ENCODE peak calls at places on chromosomes 11 and 22, in seven cellular contexts. P is body of pancreas, V is BE2C, G is WERI-Rb-1, L is heart right ventricle, W is right lobe of liver, S is NB4. F is an unnamed sample.

GRCh38 chr22:49789289-49790141 is 38.2 kb downstream of the BRD1 start:
- DNase-seq in L (peak), V (no peak), P (no peak), W (no peak), S (peak), G (no peak), F (no peak)

GRCh38 chr11:23586188-23586587 is 725.9 kb upstream of the CCDC179 start:
- DNase-seq in L (no peak), V (no peak), W (no peak), S (no peak), P (no peak), G (no peak), F (no peak)

GRCh38 chr11:86669424-86669823 is 3.0 kb downstream of the ME3 start:
- DNase-seq in P (no peak), W (no peak), S (no peak), L (no peak), V (no peak), G (peak), F (no peak)

GRCh38 chr11:56380120-56380519 is 4.7 kb downstream of the OR8U1 start:
- DNase-seq in P (no peak), S (no peak), W (no peak), V (no peak), G (no peak), L (no peak), F (no peak)

GRCh38 chr22:25645266-25645665 is 80.8 kb downstream of the GRK3 start:
- DNase-seq in L (no peak), V (no peak), P (no peak), G (no peak), W (no peak), S (no peak), F (no peak)

GRCh38 chr11:94926698-94927237 is 46.6 kb downstream of the CWC15 start:
- DNase-seq in G (no peak), W (peak), L (peak), P (peak), V (peak), S (peak), F (peak)

GRCh38 chr11:44179173-44179572 is 83.7 kb downstream of the EXT2 start:
- DNase-seq in W (no peak), G (no peak), L (no peak), P (no peak), S (no peak), V (no peak), F (no peak)

GRCh38 chr11:18236664-18237356 is at the start of gene SAA4:
- DNase-seq in G (no peak), P (no peak), W (no peak), S (no peak), V (no peak), L (no peak), F (no peak)

GRCh38 chr11:11010624-11011127 is 152.8 kb upstream of the ZBED5 start:
- DNase-seq in W (peak), L (peak), G (peak), P (peak), V (peak), S (no peak), F (no peak)

GRCh38 chr11:117809236-117810055 is 12.4 kb upstream of the DSCAML1 start:
- DNase-seq in L (peak), P (peak), W (peak), G (peak), S (peak), V (peak), F (peak)

GRCh38 chr11:14980854-14981253 is 8.7 kb upstream of the CALCA start:
- DNase-seq in P (no peak), L (no peak), S (no peak), G (no peak), V (no peak), W (no peak), F (no peak)

GRCh38 chr11:60168306-60168705 is 14.6 kb downstream of the MS4A6A start:
- DNase-seq in L (no peak), P (no peak), W (no peak), V (no peak), G (no peak), S (no peak), F (no peak)

GRCh38 chr22:42673898-42674390 is 24.8 kb upstream of the CYB5R3 start:
- DNase-seq in S (no peak), W (no peak), G (no peak), V (no peak), L (no peak), P (no peak), F (no peak)

GRCh38 chr11:86099727-86100320 is 30.9 kb upstream of the PICALM start:
- DNase-seq in G (no peak), P (no peak), S (no peak), L (no peak), V (no peak), W (peak), F (no peak)

GRCh38 chr11:129364143-129364654 is 11.4 kb upstream of the BARX2 start:
- DNase-seq in L (peak), S (peak), G (peak), V (peak), W (peak), P (peak), F (peak)

GRCh38 chr11:67022961-67023956 is at the start of gene SYT12:
- DNase-seq in P (peak), S (peak), V (no peak), G (peak), L (no peak), W (peak), F (no peak)

GRCh38 chr22:36552300-36552699 is 23.3 kb upstream of the EIF3D start:
- DNase-seq in S (peak), V (no peak), P (no peak), G (no peak), L (no peak), W (no peak), F (no peak)

GRCh38 chr11:72631806-72632731 is 42.2 kb downstream of the PDE2A start:
- DNase-seq in V (peak), G (peak), P (peak), L (peak), S (no peak), W (peak), F (no peak)

GRCh38 chr11:70915158-70915795 is 337.1 kb downstream of the SHANK2 start:
- DNase-seq in P (no peak), V (no peak), G (no peak), W (no peak), S (no peak), L (no peak), F (peak)

GRCh38 chr11:91984033-91984568 is 240.5 kb upstream of the FAT3 start:
- DNase-seq in V (no peak), S (no peak), L (no peak), P (no peak), W (peak), G (no peak), F (no peak)

GRCh38 chr22:50046481-50047245 is 11.4 kb downstream of the TTLL8 start:
- DNase-seq in P (no peak), L (no peak), W (peak), G (no peak), S (no peak), V (no peak), F (no peak)

GRCh38 chr11:93822359-93822758 is 28.1 kb downstream of the VSTM5 start:
- DNase-seq in V (no peak), L (no peak), W (no peak), S (no peak), P (no peak), G (no peak), F (no peak)

GRCh38 chr22:17824452-17824851 is 50.2 kb upstream of the BID start:
- DNase-seq in G (no peak), P (no peak), L (no peak), W (no peak), V (no peak), S (no peak), F (no peak)

GRCh38 chr11:113317297-113317696 is 2.9 kb downstream of the TTC12 start:
- DNase-seq in P (no peak), W (no peak), V (no peak), S (no peak), G (no peak), L (no peak), F (no peak)

GRCh38 chr11:118537409-118537980 is 6.5 kb downstream of the TMEM25 start:
- DNase-seq in V (no peak), G (no peak), S (no peak), W (no peak), L (no peak), P (no peak), F (no peak)

GRCh38 chr11:33912405-33913361 is 20.8 kb upstream of the LMO2 start:
- DNase-seq in P (no peak), G (no peak), L (no peak), S (peak), V (no peak), W (no peak), F (no peak)

GRCh38 chr11:10998674-10999073 is 140.8 kb upstream of the ZBED5 start:
- DNase-seq in W (no peak), V (no peak), P (no peak), S (no peak), G (no peak), L (no peak), F (no peak)

GRCh38 chr22:44147821-44148574 is 32.7 kb upstream of the PARVG start:
- DNase-seq in G (no peak), V (no peak), P (no peak), S (no peak), W (no peak), L (no peak), F (no peak)

GRCh38 chr11:121109916-121110656 is 9.0 kb downstream of the TECTA start:
- DNase-seq in S (no peak), L (no peak), P (no peak), G (no peak), W (no peak), V (no peak), F (no peak)

GRCh38 chr22:21702700-21703683 is 32.6 kb downstream of the YPEL1 start:
- DNase-seq in L (no peak), S (no peak), G (no peak), W (no peak), P (no peak), V (no peak), F (no peak)

GRCh38 chr22:28019360-28019759 is 100.3 kb upstream of the PITPNB start:
- DNase-seq in W (no peak), P (peak), G (no peak), V (peak), S (peak), L (no peak), F (peak)

GRCh38 chr22:41092847-41093371 is 517 bp downstream of the EP300 start:
- DNase-seq in S (peak), V (peak), G (no peak), W (peak), L (peak), P (peak), F (peak)

GRCh38 chr11:6633422-6634408 is 14.5 kb upstream of the TPP1 start:
- DNase-seq in W (no peak), S (no peak), G (no peak), P (no peak), L (peak), V (no peak), F (no peak)

GRCh38 chr11:8095356-8095755 is 14.3 kb downstream of the TUB start:
- DNase-seq in G (no peak), V (no peak), W (no peak), L (no peak), S (no peak), P (no peak), F (no peak)

GRCh38 chr22:38454361-38455062 is 487 bp downstream of the KCNJ4 start:
- DNase-seq in P (peak), L (no peak), S (peak), W (no peak), V (no peak), G (no peak), F (no peak)

GRCh38 chr11:66080055-66080817 is 10.2 kb downstream of the PACS1 start:
- DNase-seq in L (no peak), W (peak), S (peak), V (peak), G (no peak), P (peak), F (no peak)

GRCh38 chr11:8832571-8833260 is 78.3 kb upstream of the AKIP1 start:
- DNase-seq in S (no peak), P (no peak), G (peak), L (no peak), V (peak), W (no peak), F (peak)

DNA sequence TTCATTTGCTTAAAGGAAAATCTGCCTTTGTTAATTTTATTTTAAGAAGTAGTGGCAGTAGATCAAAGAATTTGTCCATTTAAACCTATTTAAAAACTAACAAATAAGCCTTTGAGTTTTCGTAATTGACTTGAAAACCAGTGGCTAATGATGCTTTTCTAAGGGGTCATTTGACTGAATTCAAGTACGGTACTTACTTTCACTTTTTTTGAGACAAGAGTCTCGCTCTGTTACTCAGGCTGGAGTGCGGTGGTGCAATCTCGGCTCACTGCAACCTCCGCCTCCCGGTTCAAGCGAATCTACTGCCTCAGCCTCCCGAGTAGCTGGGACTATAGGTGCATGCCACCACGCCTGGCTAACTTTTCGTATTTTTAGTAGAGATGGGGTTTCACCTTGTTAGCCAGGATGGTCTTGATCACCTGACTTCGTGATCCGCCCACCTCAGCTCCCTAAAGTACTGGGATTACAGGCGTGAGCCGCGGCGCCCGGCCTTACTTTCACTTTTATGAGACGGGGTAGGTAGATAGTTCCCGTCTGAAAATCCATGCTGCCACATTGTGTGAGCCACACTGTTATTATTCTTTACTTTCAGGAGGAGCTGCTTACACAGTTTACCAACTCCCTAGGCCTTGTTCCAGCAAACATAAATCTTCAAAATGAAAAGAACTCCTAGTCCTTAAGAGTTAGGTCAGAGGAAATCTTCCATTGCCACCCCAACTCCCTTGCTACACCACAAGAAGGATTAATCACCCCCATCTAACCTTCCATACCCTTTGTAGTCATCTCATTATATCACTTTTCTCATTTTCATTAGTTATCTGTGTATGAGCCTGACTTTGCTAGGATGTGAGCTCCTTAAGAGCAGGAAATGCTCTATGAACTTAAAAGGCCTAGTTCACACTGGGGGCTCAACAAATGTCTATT is 926.6 kb upstream of the CCDC90B start:
- DNase-seq in G (no peak), W (no peak), P (no peak), S (no peak), V (no peak), L (no peak), F (no peak)
- H3K4me3 ChIP-seq in G (no peak), W (no peak), P (no peak), S (no peak), V (no peak), L (no peak), F (no peak)

DNA sequence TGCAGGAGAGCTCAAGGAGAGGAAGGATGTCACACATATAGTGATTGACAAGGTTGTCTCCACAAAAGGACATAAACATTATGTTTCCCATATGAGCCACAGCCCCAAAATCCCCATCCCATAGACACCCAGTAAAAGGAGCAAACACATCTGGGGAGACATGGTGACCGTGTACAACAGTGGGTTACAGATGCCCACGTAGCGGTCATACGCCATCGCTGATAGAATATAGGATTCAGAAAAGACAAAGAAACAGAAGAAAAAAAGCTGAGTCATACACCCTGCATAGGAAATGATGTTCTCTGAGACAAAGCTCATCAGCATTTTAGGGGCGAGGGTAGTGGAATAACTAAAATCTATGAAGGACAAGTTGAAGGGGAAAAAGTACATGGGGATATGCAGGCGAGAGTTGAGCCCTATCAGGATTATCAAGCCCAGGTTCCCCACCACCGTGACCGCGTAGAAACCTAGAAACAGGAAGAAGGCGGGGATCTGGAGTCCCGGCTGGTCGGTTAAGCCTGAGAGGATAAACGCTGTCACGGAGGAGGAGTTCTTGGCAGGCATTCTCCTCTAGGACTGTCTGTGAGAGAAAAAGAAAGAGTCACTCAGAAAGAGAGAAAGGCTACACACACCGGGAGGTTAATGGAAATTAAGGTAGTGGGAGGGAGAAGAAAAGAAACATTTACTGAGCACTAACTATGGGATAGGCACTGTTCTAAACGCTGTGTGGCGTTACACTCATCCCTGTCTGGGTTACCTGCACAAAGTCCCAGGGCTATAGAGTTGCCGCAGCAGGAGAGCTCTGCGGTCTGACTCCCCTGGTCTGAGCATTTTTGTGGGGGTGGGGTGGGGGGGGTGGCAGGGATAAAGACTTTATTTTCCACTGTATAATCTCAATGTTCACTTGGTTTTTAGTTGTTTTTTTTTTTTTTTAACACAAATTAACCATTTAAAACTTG is 36.1 kb upstream of the OR8B8 start:
- DNase-seq in P (no peak), S (peak), W (no peak), G (peak), L (no peak), V (peak), F (no peak)
- H3K4me3 ChIP-seq in P (no peak), S (peak), W (no peak), G (peak), L (peak), V (peak), F (peak)

GRCh38 chr11:3156282-3156660 is 8.8 kb downstream of the OSBPL5 start:
- DNase-seq in V (peak), S (peak), P (peak), W (peak), L (peak), G (no peak), F (no peak)
- H3K4me3 ChIP-seq in V (peak), S (peak), P (no peak), W (no peak), L (no peak), G (no peak), F (no peak)

GRCh38 chr11:122743949-122744876 is 88.7 kb downstream of the UBASH3B start:
- DNase-seq in W (no peak), S (peak), G (no peak), V (no peak), P (no peak), L (no peak), F (no peak)
- H3K4me3 ChIP-seq in W (no peak), S (peak), G (no peak), V (no peak), P (no peak), L (no peak), F (no peak)

GRCh38 chr11:116687458-116688201 is 85.2 kb downstream of the BUD13 start:
- DNase-seq in V (no peak), G (peak), W (no peak), L (no peak), S (no peak), P (no peak), F (no peak)
- H3K4me3 ChIP-seq in V (no peak), G (no peak), W (no peak), L (no peak), S (no peak), P (no peak), F (no peak)

DNA sequence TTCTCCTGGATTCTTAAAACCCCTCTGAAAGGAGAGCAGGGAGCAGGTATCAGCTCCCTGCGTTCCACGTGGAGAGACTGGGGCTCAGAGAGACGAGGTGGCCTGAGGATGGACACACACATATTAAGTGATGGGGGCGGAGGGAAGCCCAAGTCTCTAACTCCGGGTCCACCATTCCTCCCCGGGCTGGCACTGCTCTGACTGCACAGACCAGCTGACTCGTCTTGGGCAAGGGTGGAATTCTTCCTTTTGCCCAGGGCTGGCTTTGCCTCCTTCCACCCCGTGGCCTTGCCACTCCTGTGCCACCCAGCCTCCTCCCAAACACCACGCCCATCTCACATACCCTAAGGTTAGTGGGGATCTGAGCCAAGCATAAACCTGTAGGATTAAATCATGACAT is 65.0 kb downstream of the BUD13 start:
- DNase-seq in S (no peak), G (no peak), L (no peak), P (no peak), V (no peak), W (no peak), F (no peak)
- H3K4me3 ChIP-seq in S (no peak), G (no peak), L (no peak), P (no peak), V (no peak), W (no peak), F (no peak)

GRCh38 chr11:725624-726202 is 19.7 kb downstream of the EPS8L2 start:
- DNase-seq in G (no peak), P (peak), V (peak), S (no peak), W (no peak), L (no peak), F (peak)
- H3K4me3 ChIP-seq in G (no peak), P (no peak), V (no peak), S (no peak), W (no peak), L (no peak), F (peak)

F was measured in upper lobe of right lung.